ENCODE peak calls at places on chromosomes 1 and 21, in seven cellular contexts. I is heart right ventricle, M is right lobe of liver, Q is Peyer's patch, A is nephron progenitor cell, U is prostate gland, D is astrocyte of the spinal cord. V is an unnamed sample.
A peak's percentile ranks its signal among the peaks of the same experiment; 100 is the strongest.

GRCh38 chr21:35259452-35259851 is 210.3 kb upstream of the RUNX1 start:
- DNase-seq in I (no peak), M (no peak), Q (no peak), A (no peak), U (no peak), D (no peak), V (no peak)

GRCh38 chr1:203166192-203166940 is 9.3 kb downstream of the MYBPH start:
- DNase-seq in I (no peak), M (peak; percentile 63), Q (peak; percentile 54), A (no peak), U (peak; percentile 12), D (no peak), V (no peak)

GRCh38 chr1:176795929-176796328 is 333.0 kb downstream of the PAPPA2 start:
- DNase-seq in I (no peak), M (no peak), Q (no peak), A (no peak), U (no peak), D (no peak), V (no peak)

GRCh38 chr1:234486858-234487830 is 8.2 kb upstream of the TARBP1 start:
- DNase-seq in I (peak; percentile 47), M (no peak), Q (no peak), A (no peak), U (peak; percentile 69), D (peak; percentile 71), V (peak; percentile 65)

GRCh38 chr1:145716641-145717061 is 2.6 kb upstream of the CD160 start:
- DNase-seq in I (no peak), M (no peak), Q (no peak), A (no peak), U (no peak), D (peak; percentile 24), V (no peak)

GRCh38 chr1:113255728-113256347 is 134.5 kb upstream of the MAGI3 start:
- DNase-seq in I (no peak), M (no peak), Q (no peak), A (no peak), U (peak; percentile 89), D (no peak), V (no peak)

GRCh38 chr1:177857285-177857684 is 112.6 kb downstream of the SEC16B start:
- DNase-seq in I (no peak), M (no peak), Q (no peak), A (no peak), U (no peak), D (no peak), V (no peak)

GRCh38 chr1:8154621-8155052 is 128.5 kb upstream of the ERRFI1 start:
- DNase-seq in I (no peak), M (no peak), Q (no peak), A (peak; percentile 65), U (peak; percentile 37), D (peak; percentile 64), V (no peak)

GRCh38 chr1:86648255-86648654 is 56.1 kb upstream of the SH3GLB1 start:
- DNase-seq in I (no peak), M (no peak), Q (no peak), A (no peak), U (no peak), D (peak; percentile 75), V (no peak)

GRCh38 chr1:103788377-103788776 is 38.7 kb downstream of the AMY1C start:
- DNase-seq in I (no peak), M (no peak), Q (no peak), A (no peak), U (no peak), D (peak; percentile 3), V (no peak)

GRCh38 chr1:63322248-63322943 is at the start of gene FOXD3:
- DNase-seq in I (peak; percentile 25), M (peak; percentile 66), Q (peak; percentile 65), A (peak; percentile 76), U (peak; percentile 53), D (no peak), V (peak; percentile 80)

GRCh38 chr1:20323613-20323920 is 32.9 kb downstream of the VWA5B1 start:
- DNase-seq in I (no peak), M (no peak), Q (no peak), A (no peak), U (no peak), D (no peak), V (no peak)